ENCODE peak calls at places on chromosomes 3 and 15, in seven cellular contexts. One of them, this sample, is unnamed.

GRCh38 chr15:93210995-93211394 is 122.0 kb upstream of the RGMA start:
- DNase-seq in suprapubic skin: no peak
- DNase-seq in adrenal gland: no peak
- DNase-seq in tibial nerve: no peak
- DNase-seq in uterus: no peak
- DNase-seq in IMR-90: no peak
- DNase-seq in heart left ventricle: no peak
- DNase-seq in this sample: no peak

GRCh38 chr3:161067346-161067745 is 37.8 kb downstream of the B3GALNT1 start:
- DNase-seq in uterus: no peak
- DNase-seq in suprapubic skin: no peak
- DNase-seq in adrenal gland: no peak
- DNase-seq in tibial nerve: no peak
- DNase-seq in heart left ventricle: no peak
- DNase-seq in IMR-90: no peak
- DNase-seq in this sample: no peak

GRCh38 chr15:41943543-41944312 is 28.6 kb downstream of the EHD4 start:
- DNase-seq in adrenal gland: no peak
- DNase-seq in IMR-90: no peak
- DNase-seq in uterus: no peak
- DNase-seq in tibial nerve: no peak
- DNase-seq in suprapubic skin: peak; percentile 71
- DNase-seq in heart left ventricle: no peak
- DNase-seq in this sample: no peak

GRCh38 chr3:15778332-15778858 is 19.4 kb downstream of the ANKRD28 start:
- DNase-seq in tibial nerve: no peak
- DNase-seq in heart left ventricle: no peak
- DNase-seq in adrenal gland: no peak
- DNase-seq in uterus: no peak
- DNase-seq in suprapubic skin: no peak
- DNase-seq in IMR-90: no peak
- DNase-seq in this sample: no peak

GRCh38 chr3:32961189-32961715 is 9.8 kb downstream of the CCR4 start:
- DNase-seq in heart left ventricle: no peak
- DNase-seq in tibial nerve: no peak
- DNase-seq in adrenal gland: no peak
- DNase-seq in suprapubic skin: no peak
- DNase-seq in IMR-90: no peak
- DNase-seq in uterus: no peak
- DNase-seq in this sample: no peak

GRCh38 chr15:67472957-67473356 is 48.0 kb upstream of the C15orf61 start:
- DNase-seq in heart left ventricle: no peak
- DNase-seq in suprapubic skin: no peak
- DNase-seq in adrenal gland: no peak
- DNase-seq in IMR-90: peak; percentile 66
- DNase-seq in tibial nerve: no peak
- DNase-seq in uterus: no peak
- DNase-seq in this sample: no peak

GRCh38 chr3:123122525-123123315 is 55.9 kb downstream of the PDIA5 start:
- DNase-seq in uterus: no peak
- DNase-seq in tibial nerve: no peak
- DNase-seq in adrenal gland: no peak
- DNase-seq in suprapubic skin: no peak
- DNase-seq in heart left ventricle: no peak
- DNase-seq in IMR-90: peak; percentile 40
- DNase-seq in this sample: no peak

GRCh38 chr3:145698749-145699148 is 462.2 kb downstream of the PLOD2 start:
- DNase-seq in adrenal gland: no peak
- DNase-seq in heart left ventricle: no peak
- DNase-seq in tibial nerve: no peak
- DNase-seq in uterus: no peak
- DNase-seq in suprapubic skin: no peak
- DNase-seq in IMR-90: no peak
- DNase-seq in this sample: no peak

GRCh38 chr15:100878130-100878529 is 1.5 kb upstream of the ALDH1A3 start:
- DNase-seq in IMR-90: no peak
- DNase-seq in uterus: no peak
- DNase-seq in heart left ventricle: no peak
- DNase-seq in tibial nerve: no peak
- DNase-seq in adrenal gland: no peak
- DNase-seq in suprapubic skin: no peak
- DNase-seq in this sample: no peak

GRCh38 chr15:52109559-52110451 is 2.8 kb downstream of the BCL2L10 start:
- DNase-seq in uterus: no peak
- DNase-seq in heart left ventricle: no peak
- DNase-seq in tibial nerve: no peak
- DNase-seq in suprapubic skin: no peak
- DNase-seq in adrenal gland: no peak
- DNase-seq in IMR-90: no peak
- DNase-seq in this sample: no peak

GRCh38 chr15:63050737-63051700 is 8.5 kb downstream of the TPM1 start:
- DNase-seq in IMR-90: peak; percentile 88
- DNase-seq in heart left ventricle: no peak
- DNase-seq in tibial nerve: no peak
- DNase-seq in suprapubic skin: no peak
- DNase-seq in uterus: peak; percentile 73
- DNase-seq in adrenal gland: no peak
- DNase-seq in this sample: no peak

GRCh38 chr3:43187836-43188479 is 82.1 kb upstream of the POMGNT2 start:
- DNase-seq in uterus: no peak
- DNase-seq in heart left ventricle: no peak
- DNase-seq in adrenal gland: no peak
- DNase-seq in IMR-90: no peak
- DNase-seq in tibial nerve: no peak
- DNase-seq in suprapubic skin: no peak
- DNase-seq in this sample: no peak

GRCh38 chr3:165466856-165467255 is 270.7 kb upstream of the SLITRK3 start:
- DNase-seq in uterus: no peak
- DNase-seq in adrenal gland: no peak
- DNase-seq in IMR-90: peak; percentile 68
- DNase-seq in heart left ventricle: no peak
- DNase-seq in tibial nerve: no peak
- DNase-seq in suprapubic skin: no peak
- DNase-seq in this sample: no peak

GRCh38 chr15:66440501-66440900 is 53.8 kb downstream of the MAP2K1 start:
- DNase-seq in heart left ventricle: no peak
- DNase-seq in suprapubic skin: no peak
- DNase-seq in tibial nerve: no peak
- DNase-seq in uterus: no peak
- DNase-seq in IMR-90: no peak
- DNase-seq in adrenal gland: no peak
- DNase-seq in this sample: no peak

GRCh38 chr15:70096215-70096974 is 1.3 kb downstream of the TLE3 start:
- DNase-seq in heart left ventricle: peak; percentile 78
- DNase-seq in IMR-90: peak; percentile 56
- DNase-seq in adrenal gland: peak; percentile 57
- DNase-seq in tibial nerve: peak; percentile 33
- DNase-seq in suprapubic skin: no peak
- DNase-seq in uterus: peak; percentile 64
- DNase-seq in this sample: no peak

GRCh38 chr3:151560750-151561149 is 99.9 kb upstream of the IGSF10 start:
- DNase-seq in IMR-90: no peak
- DNase-seq in uterus: no peak
- DNase-seq in heart left ventricle: no peak
- DNase-seq in tibial nerve: no peak
- DNase-seq in adrenal gland: no peak
- DNase-seq in suprapubic skin: no peak
- DNase-seq in this sample: no peak

GRCh38 chr15:44775923-44776322 is 39.6 kb downstream of the TRIM69 start:
- DNase-seq in suprapubic skin: no peak
- DNase-seq in uterus: no peak
- DNase-seq in tibial nerve: no peak
- DNase-seq in heart left ventricle: no peak
- DNase-seq in IMR-90: no peak
- DNase-seq in adrenal gland: no peak
- DNase-seq in this sample: no peak

GRCh38 chr3:177596248-177596821 is 399.1 kb upstream of the TBL1XR1 start:
- DNase-seq in heart left ventricle: no peak
- DNase-seq in tibial nerve: no peak
- DNase-seq in uterus: no peak
- DNase-seq in IMR-90: no peak
- DNase-seq in suprapubic skin: no peak
- DNase-seq in adrenal gland: no peak
- DNase-seq in this sample: no peak

GRCh38 chr3:70393881-70394612 is 81.6 kb upstream of the MDFIC2 start:
- DNase-seq in uterus: no peak
- DNase-seq in tibial nerve: no peak
- DNase-seq in IMR-90: no peak
- DNase-seq in suprapubic skin: no peak
- DNase-seq in heart left ventricle: no peak
- DNase-seq in adrenal gland: no peak
- DNase-seq in this sample: no peak

GRCh38 chr15:80978685-80979084 is 10.9 kb downstream of the MESD start:
- DNase-seq in tibial nerve: no peak
- DNase-seq in heart left ventricle: no peak
- DNase-seq in uterus: no peak
- DNase-seq in suprapubic skin: no peak
- DNase-seq in adrenal gland: no peak
- DNase-seq in IMR-90: peak; percentile 61
- DNase-seq in this sample: no peak

GRCh38 chr3:141279074-141279945 is 47.7 kb downstream of the PXYLP1 start:
- DNase-seq in uterus: no peak
- DNase-seq in suprapubic skin: no peak
- DNase-seq in IMR-90: peak; percentile 50
- DNase-seq in adrenal gland: no peak
- DNase-seq in heart left ventricle: no peak
- DNase-seq in tibial nerve: no peak
- DNase-seq in this sample: no peak

GRCh38 chr15:87877114-87877810 is 379.3 kb downstream of the NTRK3 start:
- DNase-seq in suprapubic skin: no peak
- DNase-seq in heart left ventricle: no peak
- DNase-seq in IMR-90: peak; percentile 93
- DNase-seq in tibial nerve: no peak
- DNase-seq in uterus: no peak
- DNase-seq in adrenal gland: no peak
- DNase-seq in this sample: no peak

GRCh38 chr15:28953573-28954195 is 67.9 kb downstream of the APBA2 start:
- DNase-seq in tibial nerve: no peak
- DNase-seq in adrenal gland: no peak
- DNase-seq in IMR-90: no peak
- DNase-seq in suprapubic skin: no peak
- DNase-seq in uterus: no peak
- DNase-seq in heart left ventricle: no peak
- DNase-seq in this sample: peak; percentile 84
- H3K27ac ChIP-seq in tibial nerve: no peak overlapping the region
- H3K27ac ChIP-seq in adrenal gland: no peak overlapping the region
- H3K27ac ChIP-seq in IMR-90: no peak overlapping the region
- H3K27ac ChIP-seq in suprapubic skin: no peak overlapping the region
- H3K27ac ChIP-seq in uterus: no peak overlapping the region
- H3K27ac ChIP-seq in heart left ventricle: no peak overlapping the region
- H3K27ac ChIP-seq in this sample: no peak overlapping the region

GRCh38 chr3:49674491-49674983 is 386 bp downstream of the APEH start:
- DNase-seq in tibial nerve: no peak
- DNase-seq in heart left ventricle: no peak
- DNase-seq in suprapubic skin: no peak
- DNase-seq in adrenal gland: no peak
- DNase-seq in uterus: peak; percentile 40
- DNase-seq in IMR-90: no peak
- DNase-seq in this sample: no peak
- TF ChIP-seq CTCF in tibial nerve: no peak
- TF ChIP-seq CTCF in heart left ventricle: no peak
- TF ChIP-seq CTCF in suprapubic skin: no peak
- TF ChIP-seq CTCF in adrenal gland: peak; percentile 15
- TF ChIP-seq CTCF in uterus: no peak
- TF ChIP-seq CTCF in IMR-90: peak; percentile 3
- TF ChIP-seq CTCF in this sample: no peak

GRCh38 chr15:68819451-68820204 is 1.1 kb downstream of the ANP32A start:
- DNase-seq in adrenal gland: peak; percentile 58
- DNase-seq in heart left ventricle: peak; percentile 72
- DNase-seq in suprapubic skin: no peak
- DNase-seq in uterus: peak; percentile 47
- DNase-seq in tibial nerve: no peak
- DNase-seq in IMR-90: peak; percentile 47
- DNase-seq in this sample: no peak

GRCh38 chr15:68821190-68821897 is 649 bp upstream of the ANP32A start:
- DNase-seq in adrenal gland: no peak
- DNase-seq in suprapubic skin: no peak
- DNase-seq in heart left ventricle: no peak
- DNase-seq in IMR-90: no peak
- DNase-seq in tibial nerve: no peak
- DNase-seq in uterus: no peak
- DNase-seq in this sample: no peak

GRCh38 chr15:68821898-68822380 is 1.2 kb upstream of the ANP32A start:
- DNase-seq in IMR-90: no peak
- DNase-seq in suprapubic skin: no peak
- DNase-seq in heart left ventricle: no peak
- DNase-seq in tibial nerve: no peak
- DNase-seq in adrenal gland: no peak
- DNase-seq in uterus: no peak
- DNase-seq in this sample: no peak

GRCh38 chr15:68820205-68820588 is 498 bp downstream of the ANP32A start:
- DNase-seq in suprapubic skin: no peak
- DNase-seq in tibial nerve: no peak
- DNase-seq in IMR-90: no peak
- DNase-seq in adrenal gland: peak; percentile 54
- DNase-seq in heart left ventricle: peak; percentile 79
- DNase-seq in uterus: peak; percentile 55
- DNase-seq in this sample: no peak

DNA sequence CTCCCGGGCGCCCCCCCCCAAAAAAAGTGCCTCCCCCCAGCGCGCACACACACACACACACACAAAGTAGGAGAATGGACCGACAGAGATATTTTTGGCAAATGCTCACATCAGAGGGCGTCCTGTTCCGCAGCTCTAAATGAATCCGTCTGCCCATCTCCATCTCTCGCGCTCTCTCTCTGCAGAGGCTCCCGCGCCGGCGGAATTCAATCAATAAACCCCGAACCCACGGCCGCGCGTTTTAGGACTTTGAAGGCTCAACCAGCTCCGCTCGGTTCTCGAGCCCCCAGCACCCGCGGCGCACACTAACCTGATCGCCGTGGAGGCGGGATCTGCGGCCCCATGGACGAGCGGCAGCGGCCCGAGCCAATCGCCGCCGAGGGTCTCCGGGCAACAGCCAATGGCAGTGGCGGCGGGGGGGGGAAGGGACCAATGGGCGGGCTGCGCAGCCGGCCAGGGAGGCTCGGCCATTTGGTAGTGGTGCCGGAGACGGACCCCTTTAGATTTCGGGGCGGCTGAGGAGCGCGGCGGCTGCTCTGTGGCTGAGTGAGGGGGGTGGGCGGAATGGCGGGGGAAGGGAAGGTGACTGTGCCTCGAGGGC is at the start of gene ANP32A:
- DNase-seq in tibial nerve: peak; percentile 97
- DNase-seq in heart left ventricle: peak; percentile 99
- DNase-seq in adrenal gland: peak; percentile 99
- DNase-seq in suprapubic skin: peak; percentile 98
- DNase-seq in uterus: peak; percentile 96
- DNase-seq in IMR-90: peak; percentile 91
- DNase-seq in this sample: no peak
- TF ChIP-seq POLR2A in tibial nerve: peak; percentile 39
- TF ChIP-seq POLR2A in heart left ventricle: peak; percentile 88
- TF ChIP-seq POLR2A in adrenal gland: peak; percentile 74
- TF ChIP-seq POLR2A in suprapubic skin: peak; percentile 46
- TF ChIP-seq POLR2A in uterus: peak; percentile 59
- TF ChIP-seq POLR2A in IMR-90: no peak
- TF ChIP-seq POLR2A in this sample: no peak

GRCh38 chr3:128051459-128051836 is 789 bp upstream of the SEC61A1 start:
- DNase-seq in suprapubic skin: no peak
- DNase-seq in tibial nerve: no peak
- DNase-seq in IMR-90: no peak
- DNase-seq in uterus: no peak
- DNase-seq in heart left ventricle: no peak
- DNase-seq in adrenal gland: peak; percentile 27
- DNase-seq in this sample: no peak
- H3K27ac ChIP-seq in suprapubic skin: peak overlapping the region; percentile 97
- H3K27ac ChIP-seq in tibial nerve: peak overlapping the region; percentile 70
- H3K27ac ChIP-seq in IMR-90: peak overlapping the region; percentile 78
- H3K27ac ChIP-seq in uterus: peak overlapping the region; percentile 91
- H3K27ac ChIP-seq in heart left ventricle: peak overlapping the region; percentile 94
- H3K27ac ChIP-seq in adrenal gland: peak overlapping the region; percentile 69
- H3K27ac ChIP-seq in this sample: peak overlapping the region; percentile 90

This sample was measured in vagina.